ENCODE peak calls at places on chromosomes 11 and 22, in seven cellular contexts. One of them, this sample, is unnamed.

GRCh38 chr11:123742334-123742733 is 874 bp upstream of the ZNF202 start:
- DNase-seq in NT2/D1: peak
- DNase-seq in body of pancreas: no peak
- DNase-seq in endothelial cell of umbilical vein: no peak
- DNase-seq in PC-3: no peak
- DNase-seq in BJ: no peak
- DNase-seq in Peyer's patch: no peak
- DNase-seq in this sample: no peak

GRCh38 chr22:39117585-39118191 is 20.6 kb downstream of the APOBEC3H start:
- DNase-seq in NT2/D1: no peak
- DNase-seq in body of pancreas: peak
- DNase-seq in endothelial cell of umbilical vein: peak
- DNase-seq in PC-3: peak
- DNase-seq in BJ: no peak
- DNase-seq in Peyer's patch: peak
- DNase-seq in this sample: peak

GRCh38 chr22:49646876-49647275 is 180.8 kb downstream of the BRD1 start:
- DNase-seq in NT2/D1: no peak
- DNase-seq in body of pancreas: no peak
- DNase-seq in endothelial cell of umbilical vein: no peak
- DNase-seq in PC-3: no peak
- DNase-seq in BJ: no peak
- DNase-seq in Peyer's patch: no peak
- DNase-seq in this sample: no peak

GRCh38 chr22:20267441-20268288 is 453 bp downstream of the RTN4R start:
- DNase-seq in NT2/D1: no peak
- DNase-seq in body of pancreas: peak
- DNase-seq in endothelial cell of umbilical vein: no peak
- DNase-seq in PC-3: peak
- DNase-seq in BJ: no peak
- DNase-seq in Peyer's patch: no peak
- DNase-seq in this sample: no peak

GRCh38 chr11:76790251-76790650 is 7.1 kb downstream of the TSKU start:
- DNase-seq in NT2/D1: no peak
- DNase-seq in body of pancreas: no peak
- DNase-seq in endothelial cell of umbilical vein: no peak
- DNase-seq in PC-3: no peak
- DNase-seq in BJ: no peak
- DNase-seq in Peyer's patch: no peak
- DNase-seq in this sample: no peak

GRCh38 chr11:103652013-103652412 is 384.4 kb upstream of the DDI1 start:
- DNase-seq in NT2/D1: no peak
- DNase-seq in body of pancreas: no peak
- DNase-seq in endothelial cell of umbilical vein: peak
- DNase-seq in PC-3: peak
- DNase-seq in BJ: peak
- DNase-seq in Peyer's patch: no peak
- DNase-seq in this sample: no peak

GRCh38 chr11:76234704-76235232 is 28.5 kb upstream of the WNT11 start:
- DNase-seq in NT2/D1: no peak
- DNase-seq in body of pancreas: no peak
- DNase-seq in endothelial cell of umbilical vein: no peak
- DNase-seq in PC-3: no peak
- DNase-seq in BJ: no peak
- DNase-seq in Peyer's patch: no peak
- DNase-seq in this sample: no peak

GRCh38 chr11:75447415-75447814 is 14.4 kb upstream of the KLHL35 start:
- DNase-seq in NT2/D1: no peak
- DNase-seq in body of pancreas: no peak
- DNase-seq in endothelial cell of umbilical vein: no peak
- DNase-seq in PC-3: no peak
- DNase-seq in BJ: no peak
- DNase-seq in Peyer's patch: no peak
- DNase-seq in this sample: no peak

GRCh38 chr22:29788339-29789279 is 21.4 kb downstream of the UQCR10 start:
- DNase-seq in NT2/D1: no peak
- DNase-seq in body of pancreas: no peak
- DNase-seq in endothelial cell of umbilical vein: no peak
- DNase-seq in PC-3: no peak
- DNase-seq in BJ: no peak
- DNase-seq in Peyer's patch: no peak
- DNase-seq in this sample: no peak

GRCh38 chr22:24417901-24418641 is 9.3 kb upstream of the ADORA2A start:
- DNase-seq in NT2/D1: no peak
- DNase-seq in body of pancreas: no peak
- DNase-seq in endothelial cell of umbilical vein: no peak
- DNase-seq in PC-3: no peak
- DNase-seq in BJ: no peak
- DNase-seq in Peyer's patch: no peak
- DNase-seq in this sample: no peak

GRCh38 chr22:38062782-38063181 is 5.6 kb downstream of the PICK1 start:
- DNase-seq in NT2/D1: no peak
- DNase-seq in body of pancreas: no peak
- DNase-seq in endothelial cell of umbilical vein: no peak
- DNase-seq in PC-3: no peak
- DNase-seq in BJ: no peak
- DNase-seq in Peyer's patch: peak
- DNase-seq in this sample: no peak

GRCh38 chr11:3338569-3339565 is 40.1 kb downstream of the ZNF195 start:
- DNase-seq in NT2/D1: no peak
- DNase-seq in body of pancreas: no peak
- DNase-seq in endothelial cell of umbilical vein: no peak
- DNase-seq in PC-3: no peak
- DNase-seq in BJ: no peak
- DNase-seq in Peyer's patch: no peak
- DNase-seq in this sample: no peak

GRCh38 chr11:65431452-65432132 is 9.0 kb downstream of the NEAT1 start:
- DNase-seq in NT2/D1: no peak
- DNase-seq in body of pancreas: no peak
- DNase-seq in endothelial cell of umbilical vein: peak
- DNase-seq in PC-3: no peak
- DNase-seq in BJ: no peak
- DNase-seq in Peyer's patch: peak
- DNase-seq in this sample: no peak

GRCh38 chr11:86608251-86608799 is 64.1 kb downstream of the ME3 start:
- DNase-seq in NT2/D1: no peak
- DNase-seq in body of pancreas: peak
- DNase-seq in endothelial cell of umbilical vein: peak
- DNase-seq in PC-3: peak
- DNase-seq in BJ: peak
- DNase-seq in Peyer's patch: no peak
- DNase-seq in this sample: no peak

GRCh38 chr11:123587044-123587443 is 67.4 kb downstream of the SCN3B start:
- DNase-seq in NT2/D1: no peak
- DNase-seq in body of pancreas: no peak
- DNase-seq in endothelial cell of umbilical vein: peak
- DNase-seq in PC-3: peak
- DNase-seq in BJ: no peak
- DNase-seq in Peyer's patch: no peak
- DNase-seq in this sample: no peak

GRCh38 chr11:8959546-8960166 is 4.6 kb downstream of the TMEM9B start:
- DNase-seq in NT2/D1: peak
- DNase-seq in body of pancreas: peak
- DNase-seq in endothelial cell of umbilical vein: peak
- DNase-seq in PC-3: peak
- DNase-seq in BJ: peak
- DNase-seq in Peyer's patch: no peak
- DNase-seq in this sample: peak

GRCh38 chr11:69939551-69940245 is 120.5 kb upstream of the FGF3 start:
- DNase-seq in NT2/D1: no peak
- DNase-seq in body of pancreas: peak
- DNase-seq in endothelial cell of umbilical vein: peak
- DNase-seq in PC-3: no peak
- DNase-seq in BJ: no peak
- DNase-seq in Peyer's patch: no peak
- DNase-seq in this sample: no peak

GRCh38 chr11:32893091-32893946 is 708 bp downstream of the QSER1 start:
- DNase-seq in NT2/D1: no peak
- DNase-seq in body of pancreas: peak
- DNase-seq in endothelial cell of umbilical vein: peak
- DNase-seq in PC-3: peak
- DNase-seq in BJ: no peak
- DNase-seq in Peyer's patch: peak
- DNase-seq in this sample: no peak

GRCh38 chr11:104547996-104548661 is 350.1 kb downstream of the CASP12 start:
- DNase-seq in NT2/D1: no peak
- DNase-seq in body of pancreas: no peak
- DNase-seq in endothelial cell of umbilical vein: no peak
- DNase-seq in PC-3: no peak
- DNase-seq in BJ: no peak
- DNase-seq in Peyer's patch: no peak
- DNase-seq in this sample: no peak

GRCh38 chr11:125398994-125399638 is 96.9 kb downstream of the FEZ1 start:
- DNase-seq in NT2/D1: no peak
- DNase-seq in body of pancreas: no peak
- DNase-seq in endothelial cell of umbilical vein: no peak
- DNase-seq in PC-3: no peak
- DNase-seq in BJ: no peak
- DNase-seq in Peyer's patch: no peak
- DNase-seq in this sample: no peak

GRCh38 chr11:48051217-48051848 is 71.0 kb downstream of the PTPRJ start:
- DNase-seq in NT2/D1: no peak
- DNase-seq in body of pancreas: no peak
- DNase-seq in endothelial cell of umbilical vein: no peak
- DNase-seq in PC-3: no peak
- DNase-seq in BJ: no peak
- DNase-seq in Peyer's patch: peak
- DNase-seq in this sample: no peak

GRCh38 chr11:128694618-128695481 is 978 bp downstream of the FLI1 start:
- DNase-seq in NT2/D1: no peak
- DNase-seq in body of pancreas: no peak
- DNase-seq in endothelial cell of umbilical vein: no peak
- DNase-seq in PC-3: no peak
- DNase-seq in BJ: no peak
- DNase-seq in Peyer's patch: no peak
- DNase-seq in this sample: no peak

GRCh38 chr11:6251120-6251733 is 8.4 kb upstream of the CCKBR start:
- DNase-seq in NT2/D1: peak
- DNase-seq in body of pancreas: peak
- DNase-seq in endothelial cell of umbilical vein: peak
- DNase-seq in PC-3: peak
- DNase-seq in BJ: peak
- DNase-seq in Peyer's patch: no peak
- DNase-seq in this sample: no peak

GRCh38 chr22:28397324-28397723 is 282.3 kb downstream of the TTC28 start:
- DNase-seq in NT2/D1: no peak
- DNase-seq in body of pancreas: no peak
- DNase-seq in endothelial cell of umbilical vein: no peak
- DNase-seq in PC-3: no peak
- DNase-seq in BJ: no peak
- DNase-seq in Peyer's patch: no peak
- DNase-seq in this sample: no peak

GRCh38 chr22:17476838-17477237 is 86.5 kb upstream of the SLC25A18 start:
- DNase-seq in NT2/D1: no peak
- DNase-seq in body of pancreas: no peak
- DNase-seq in endothelial cell of umbilical vein: no peak
- DNase-seq in PC-3: no peak
- DNase-seq in BJ: no peak
- DNase-seq in Peyer's patch: no peak
- DNase-seq in this sample: no peak

GRCh38 chr11:121890377-121890776 is 225.6 kb downstream of the BLID start:
- DNase-seq in NT2/D1: no peak
- DNase-seq in body of pancreas: no peak
- DNase-seq in endothelial cell of umbilical vein: peak
- DNase-seq in PC-3: peak
- DNase-seq in BJ: no peak
- DNase-seq in Peyer's patch: no peak
- DNase-seq in this sample: peak

GRCh38 chr22:29343313-29343805 is 27.9 kb upstream of the RASL10A start:
- DNase-seq in NT2/D1: no peak
- DNase-seq in body of pancreas: peak
- DNase-seq in endothelial cell of umbilical vein: no peak
- DNase-seq in PC-3: peak
- DNase-seq in BJ: peak
- DNase-seq in Peyer's patch: no peak
- DNase-seq in this sample: no peak

GRCh38 chr11:23284626-23285025 is 424.4 kb upstream of the CCDC179 start:
- DNase-seq in NT2/D1: no peak
- DNase-seq in body of pancreas: no peak
- DNase-seq in endothelial cell of umbilical vein: no peak
- DNase-seq in PC-3: peak
- DNase-seq in BJ: peak
- DNase-seq in Peyer's patch: no peak
- DNase-seq in this sample: no peak

GRCh38 chr22:37126383-37126782 is 16.9 kb upstream of the TMPRSS6 start:
- DNase-seq in NT2/D1: no peak
- DNase-seq in body of pancreas: no peak
- DNase-seq in endothelial cell of umbilical vein: no peak
- DNase-seq in PC-3: no peak
- DNase-seq in BJ: no peak
- DNase-seq in Peyer's patch: no peak
- DNase-seq in this sample: no peak

DNA sequence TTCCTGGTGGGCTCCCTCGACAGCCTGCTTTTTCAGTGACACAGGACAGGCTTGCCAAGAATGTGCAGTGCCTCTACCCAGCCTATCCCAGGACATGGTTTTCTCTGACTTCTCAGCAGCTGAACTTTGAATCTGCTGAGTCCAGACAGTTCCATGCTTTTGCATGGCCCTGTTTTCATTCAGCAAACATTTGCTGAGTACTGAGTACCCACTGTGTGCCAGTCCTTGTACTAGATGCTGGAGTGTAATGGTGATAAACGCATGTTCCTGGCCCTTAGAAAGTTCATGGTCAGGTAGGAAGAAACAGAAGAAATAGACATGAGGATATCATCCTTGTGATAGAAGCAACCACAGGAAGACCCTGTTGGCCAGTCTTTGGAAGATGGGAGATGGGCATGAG is 3.5 kb downstream of the STX3 start:
- DNase-seq in NT2/D1: no peak
- DNase-seq in body of pancreas: no peak
- DNase-seq in endothelial cell of umbilical vein: no peak
- DNase-seq in PC-3: no peak
- DNase-seq in BJ: no peak
- DNase-seq in Peyer's patch: no peak
- DNase-seq in this sample: no peak
- H3K4me3 ChIP-seq in NT2/D1: no peak
- H3K4me3 ChIP-seq in body of pancreas: no peak
- H3K4me3 ChIP-seq in endothelial cell of umbilical vein: no peak
- H3K4me3 ChIP-seq in PC-3: no peak
- H3K4me3 ChIP-seq in BJ: no peak
- H3K4me3 ChIP-seq in Peyer's patch: no peak
- H3K4me3 ChIP-seq in this sample: no peak

GRCh38 chr22:25752615-25753214 is 10.7 kb downstream of the MYO18B start:
- DNase-seq in NT2/D1: no peak
- DNase-seq in body of pancreas: no peak
- DNase-seq in endothelial cell of umbilical vein: no peak
- DNase-seq in PC-3: no peak
- DNase-seq in BJ: no peak
- DNase-seq in Peyer's patch: no peak
- DNase-seq in this sample: no peak
- H3K4me3 ChIP-seq in NT2/D1: no peak
- H3K4me3 ChIP-seq in body of pancreas: no peak
- H3K4me3 ChIP-seq in endothelial cell of umbilical vein: no peak
- H3K4me3 ChIP-seq in PC-3: no peak
- H3K4me3 ChIP-seq in BJ: no peak
- H3K4me3 ChIP-seq in Peyer's patch: no peak
- H3K4me3 ChIP-seq in this sample: no peak

GRCh38 chr11:67242548-67242947 is 23.7 kb upstream of the GRK2 start:
- DNase-seq in NT2/D1: no peak
- DNase-seq in body of pancreas: no peak
- DNase-seq in endothelial cell of umbilical vein: no peak
- DNase-seq in PC-3: no peak
- DNase-seq in BJ: no peak
- DNase-seq in Peyer's patch: no peak
- DNase-seq in this sample: no peak
- H3K4me3 ChIP-seq in NT2/D1: peak
- H3K4me3 ChIP-seq in body of pancreas: no peak
- H3K4me3 ChIP-seq in endothelial cell of umbilical vein: no peak
- H3K4me3 ChIP-seq in PC-3: peak
- H3K4me3 ChIP-seq in BJ: no peak
- H3K4me3 ChIP-seq in Peyer's patch: peak
- H3K4me3 ChIP-seq in this sample: no peak

GRCh38 chr11:45323598-45324249 is 37.6 kb upstream of the SYT13 start:
- DNase-seq in NT2/D1: no peak
- DNase-seq in body of pancreas: no peak
- DNase-seq in endothelial cell of umbilical vein: no peak
- DNase-seq in PC-3: no peak
- DNase-seq in BJ: no peak
- DNase-seq in Peyer's patch: no peak
- DNase-seq in this sample: no peak
- H3K4me3 ChIP-seq in NT2/D1: no peak
- H3K4me3 ChIP-seq in body of pancreas: no peak
- H3K4me3 ChIP-seq in endothelial cell of umbilical vein: no peak
- H3K4me3 ChIP-seq in PC-3: no peak
- H3K4me3 ChIP-seq in BJ: no peak
- H3K4me3 ChIP-seq in Peyer's patch: no peak
- H3K4me3 ChIP-seq in this sample: no peak

This sample was measured in skeletal muscle cell.